ENCODE peak calls at places on chromosomes 2 and 18, in five cellular contexts. One of them, this sample, is unnamed.

GRCh38 chr2:88601302-88601701 is 26.0 kb downstream of the EIF2AK3 start:
- DNase-seq in A549: no peak
- DNase-seq in K562: no peak
- DNase-seq in neural progenitor cell: no peak
- DNase-seq in HCT116: no peak
- DNase-seq in this sample: no peak

GRCh38 chr2:217691516-217691915 is 311.3 kb downstream of the TNS1 start:
- DNase-seq in A549: no peak
- DNase-seq in K562: no peak
- DNase-seq in neural progenitor cell: no peak
- DNase-seq in HCT116: no peak
- DNase-seq in this sample: no peak

GRCh38 chr2:61471905-61472805 is 1.3 kb upstream of the USP34 start:
- DNase-seq in A549: peak
- DNase-seq in K562: peak
- DNase-seq in neural progenitor cell: peak
- DNase-seq in HCT116: no peak
- DNase-seq in this sample: peak

GRCh38 chr2:152222975-152223638 is 47.5 kb upstream of the STAM2 start:
- DNase-seq in A549: no peak
- DNase-seq in K562: no peak
- DNase-seq in neural progenitor cell: peak
- DNase-seq in HCT116: no peak
- DNase-seq in this sample: no peak

GRCh38 chr18:27546991-27547390 is 361.9 kb upstream of the CHST9 start:
- DNase-seq in A549: no peak
- DNase-seq in K562: no peak
- DNase-seq in neural progenitor cell: no peak
- DNase-seq in HCT116: no peak
- DNase-seq in this sample: no peak

GRCh38 chr2:46974174-46974573 is 58.6 kb upstream of the MCFD2 start:
- DNase-seq in A549: no peak
- DNase-seq in K562: no peak
- DNase-seq in neural progenitor cell: no peak
- DNase-seq in HCT116: no peak
- DNase-seq in this sample: no peak

GRCh38 chr2:176109955-176110345 is 2.9 kb downstream of the HOXD11 start:
- DNase-seq in A549: no peak
- DNase-seq in K562: no peak
- DNase-seq in neural progenitor cell: no peak
- DNase-seq in HCT116: no peak
- DNase-seq in this sample: no peak

GRCh38 chr2:75153221-75153620 is 46.1 kb downstream of the TACR1 start:
- DNase-seq in A549: peak
- DNase-seq in K562: no peak
- DNase-seq in neural progenitor cell: no peak
- DNase-seq in HCT116: no peak
- DNase-seq in this sample: no peak

GRCh38 chr2:3519255-3520190 is at the start of gene ADI1:
- DNase-seq in A549: peak
- DNase-seq in K562: peak
- DNase-seq in neural progenitor cell: no peak
- DNase-seq in HCT116: peak
- DNase-seq in this sample: peak

GRCh38 chr2:188787002-188787660 is 187.0 kb upstream of the COL3A1 start:
- DNase-seq in A549: peak
- DNase-seq in K562: no peak
- DNase-seq in neural progenitor cell: no peak
- DNase-seq in HCT116: peak
- DNase-seq in this sample: no peak

GRCh38 chr18:32042337-32042736 is 23.7 kb downstream of the RNF125 start:
- DNase-seq in A549: no peak
- DNase-seq in K562: no peak
- DNase-seq in neural progenitor cell: no peak
- DNase-seq in HCT116: no peak
- DNase-seq in this sample: no peak

GRCh38 chr2:230441188-230441897 is 25.3 kb downstream of the SP100 start:
- DNase-seq in A549: no peak
- DNase-seq in K562: no peak
- DNase-seq in neural progenitor cell: no peak
- DNase-seq in HCT116: no peak
- DNase-seq in this sample: no peak

GRCh38 chr2:28063492-28063962 is 173.0 kb downstream of the BABAM2 start:
- DNase-seq in A549: no peak
- DNase-seq in K562: no peak
- DNase-seq in neural progenitor cell: no peak
- DNase-seq in HCT116: no peak
- DNase-seq in this sample: no peak

GRCh38 chr2:7497223-7497622 is 580.0 kb downstream of the RNF144A start:
- DNase-seq in A549: no peak
- DNase-seq in K562: no peak
- DNase-seq in neural progenitor cell: no peak
- DNase-seq in HCT116: no peak
- DNase-seq in this sample: no peak

GRCh38 chr18:48539406-48540328 is 836 bp downstream of the CTIF start:
- DNase-seq in A549: peak
- DNase-seq in K562: peak
- DNase-seq in neural progenitor cell: peak
- DNase-seq in HCT116: no peak
- DNase-seq in this sample: peak

GRCh38 chr2:231666171-231667095 is 41.9 kb upstream of the PTMA start:
- DNase-seq in A549: peak
- DNase-seq in K562: peak
- DNase-seq in neural progenitor cell: peak
- DNase-seq in HCT116: peak
- DNase-seq in this sample: peak

GRCh38 chr2:42792583-42793313 is at the start of gene HAAO:
- DNase-seq in A549: no peak
- DNase-seq in K562: no peak
- DNase-seq in neural progenitor cell: peak
- DNase-seq in HCT116: no peak
- DNase-seq in this sample: no peak

GRCh38 chr2:203438528-203438927 is 96.6 kb downstream of the RAPH1 start:
- DNase-seq in A549: no peak
- DNase-seq in K562: no peak
- DNase-seq in neural progenitor cell: no peak
- DNase-seq in HCT116: no peak
- DNase-seq in this sample: no peak

GRCh38 chr2:231900486-231900942 is 25.7 kb downstream of the NPPC start:
- DNase-seq in A549: peak
- DNase-seq in K562: peak
- DNase-seq in neural progenitor cell: peak
- DNase-seq in HCT116: peak
- DNase-seq in this sample: peak

GRCh38 chr2:74428675-74429074 is 7.1 kb downstream of the WDR54 start:
- DNase-seq in A549: no peak
- DNase-seq in K562: no peak
- DNase-seq in neural progenitor cell: no peak
- DNase-seq in HCT116: no peak
- DNase-seq in this sample: no peak

GRCh38 chr2:192814376-192814775 is 619.6 kb upstream of the TMEFF2 start:
- DNase-seq in A549: no peak
- DNase-seq in K562: no peak
- DNase-seq in neural progenitor cell: no peak
- DNase-seq in HCT116: no peak
- DNase-seq in this sample: no peak

GRCh38 chr2:38076250-38076709 is 329 bp upstream of the CYP1B1 start:
- DNase-seq in A549: peak
- DNase-seq in K562: no peak
- DNase-seq in neural progenitor cell: peak
- DNase-seq in HCT116: peak
- DNase-seq in this sample: peak

GRCh38 chr2:29599946-29600345 is 321.4 kb downstream of the ALK start:
- DNase-seq in A549: no peak
- DNase-seq in K562: no peak
- DNase-seq in neural progenitor cell: no peak
- DNase-seq in HCT116: no peak
- DNase-seq in this sample: no peak

GRCh38 chr2:1605102-1605501 is 139.2 kb downstream of the PXDN start:
- DNase-seq in A549: no peak
- DNase-seq in K562: no peak
- DNase-seq in neural progenitor cell: peak
- DNase-seq in HCT116: no peak
- DNase-seq in this sample: no peak

GRCh38 chr18:36650206-36650605 is 178.6 kb downstream of the TPGS2 start:
- DNase-seq in A549: no peak
- DNase-seq in K562: no peak
- DNase-seq in neural progenitor cell: no peak
- DNase-seq in HCT116: no peak
- DNase-seq in this sample: no peak
- H3K4me2 ChIP-seq in A549: no peak
- H3K4me2 ChIP-seq in K562: no peak
- H3K4me2 ChIP-seq in neural progenitor cell: no peak
- H3K4me2 ChIP-seq in HCT116: no peak
- H3K4me2 ChIP-seq in this sample: no peak

DNA sequence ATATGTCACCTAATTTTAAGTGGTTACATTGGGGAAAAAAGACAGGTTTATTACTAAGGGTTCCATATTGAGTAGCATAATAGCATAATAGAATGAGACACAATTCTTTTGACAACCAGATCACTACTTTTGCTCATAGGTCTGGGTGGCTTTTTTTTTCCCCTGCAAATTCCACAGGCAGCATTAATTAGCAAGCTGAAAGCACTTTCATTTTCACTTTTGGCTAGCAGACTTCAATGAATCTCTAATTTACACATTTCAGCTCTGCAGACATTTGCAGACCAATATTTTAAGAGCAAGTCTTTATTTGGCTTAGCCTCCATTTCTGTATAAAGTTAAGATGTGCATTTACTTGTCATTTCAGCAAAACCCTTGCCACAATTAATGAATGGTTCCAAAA is 185.5 kb downstream of the NOL4 start:
- DNase-seq in A549: no peak
- DNase-seq in K562: no peak
- DNase-seq in neural progenitor cell: no peak
- DNase-seq in HCT116: no peak
- DNase-seq in this sample: peak
- H3K4me2 ChIP-seq in A549: no peak
- H3K4me2 ChIP-seq in K562: no peak
- H3K4me2 ChIP-seq in neural progenitor cell: peak
- H3K4me2 ChIP-seq in HCT116: no peak
- H3K4me2 ChIP-seq in this sample: peak

GRCh38 chr2:129443235-129443884 is 536.1 kb upstream of the RAB6C start:
- DNase-seq in A549: no peak
- DNase-seq in K562: no peak
- DNase-seq in neural progenitor cell: no peak
- DNase-seq in HCT116: peak
- DNase-seq in this sample: peak
- H3K4me2 ChIP-seq in A549: no peak
- H3K4me2 ChIP-seq in K562: no peak
- H3K4me2 ChIP-seq in neural progenitor cell: no peak
- H3K4me2 ChIP-seq in HCT116: peak
- H3K4me2 ChIP-seq in this sample: peak

DNA sequence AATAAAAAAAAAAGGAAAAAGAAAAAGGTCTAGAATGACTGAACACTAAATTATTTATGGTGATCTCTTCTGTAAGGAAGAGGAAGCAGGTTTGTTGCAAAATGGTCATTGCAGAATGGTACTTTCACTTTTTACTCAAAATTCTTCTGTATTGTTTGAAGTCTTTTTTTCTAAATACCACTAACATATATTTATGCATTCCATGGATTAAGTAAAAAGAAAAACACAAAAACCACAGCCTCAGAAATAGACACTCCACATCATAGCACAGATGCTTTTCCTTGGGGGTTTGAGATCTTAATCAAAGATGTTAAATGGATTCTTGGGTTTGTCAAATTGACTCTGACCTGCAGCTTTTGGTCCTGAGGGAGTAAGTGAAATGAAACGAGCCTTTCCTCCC is 47.4 kb downstream of the RHOB start:
- DNase-seq in A549: no peak
- DNase-seq in K562: no peak
- DNase-seq in neural progenitor cell: no peak
- DNase-seq in HCT116: no peak
- DNase-seq in this sample: no peak
- H3K4me2 ChIP-seq in A549: no peak
- H3K4me2 ChIP-seq in K562: no peak
- H3K4me2 ChIP-seq in neural progenitor cell: no peak
- H3K4me2 ChIP-seq in HCT116: no peak
- H3K4me2 ChIP-seq in this sample: no peak

GRCh38 chr2:233862261-233862768 is 5.9 kb downstream of the MSL3B start:
- DNase-seq in A549: no peak
- DNase-seq in K562: no peak
- DNase-seq in neural progenitor cell: no peak
- DNase-seq in HCT116: no peak
- DNase-seq in this sample: no peak
- H3K4me2 ChIP-seq in A549: no peak
- H3K4me2 ChIP-seq in K562: no peak
- H3K4me2 ChIP-seq in neural progenitor cell: no peak
- H3K4me2 ChIP-seq in HCT116: no peak
- H3K4me2 ChIP-seq in this sample: no peak

DNA sequence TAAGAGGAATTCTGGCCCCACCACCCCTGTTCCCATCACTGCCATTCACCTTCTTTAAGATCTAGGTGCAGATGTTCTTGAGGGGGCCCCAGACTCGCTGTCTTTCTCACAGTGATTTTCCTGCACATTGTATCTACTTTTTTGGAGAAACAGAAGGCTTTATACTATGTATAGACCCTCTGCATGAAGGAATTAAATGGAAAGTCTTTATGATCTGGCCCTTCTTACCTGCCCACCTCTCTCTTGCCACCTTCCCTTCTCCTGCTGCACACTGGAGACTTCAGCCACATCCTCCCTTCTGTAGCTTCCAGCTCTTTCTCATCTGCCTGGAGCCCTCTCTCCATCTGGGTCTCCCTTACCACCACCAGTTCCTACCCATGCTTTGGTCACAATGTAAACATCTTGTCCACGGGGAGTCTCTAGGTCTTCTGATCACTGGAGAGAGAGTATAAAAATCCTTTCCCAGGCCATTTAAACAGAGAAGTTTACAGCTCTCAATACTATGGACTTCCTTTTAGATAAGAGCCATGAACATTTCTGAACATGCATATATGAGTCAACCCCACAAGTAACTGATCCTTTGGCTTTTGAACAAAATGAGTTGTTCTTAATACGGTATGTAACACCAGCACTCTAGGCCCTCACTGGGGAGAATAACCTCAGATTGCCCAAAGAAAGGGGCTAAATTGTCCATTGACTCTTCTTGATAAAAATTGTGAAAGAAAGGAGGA is 5.7 kb downstream of the ARHGAP25 start:
- DNase-seq in A549: no peak
- DNase-seq in K562: no peak
- DNase-seq in neural progenitor cell: no peak
- DNase-seq in HCT116: no peak
- DNase-seq in this sample: no peak
- H3K4me2 ChIP-seq in A549: no peak
- H3K4me2 ChIP-seq in K562: no peak
- H3K4me2 ChIP-seq in neural progenitor cell: no peak
- H3K4me2 ChIP-seq in HCT116: no peak
- H3K4me2 ChIP-seq in this sample: peak

This sample was measured in Karpas-422.